ENCODE peak calls at places on chromosomes 16 and 17, in four cellular contexts. One of them, this sample, is unnamed.

GRCh38 chr17:16374129-16374528 is 6.8 kb upstream of the UBB start:
- DNase-seq in IMR-90: peak
- DNase-seq in PC-3: peak
- DNase-seq in dorsolateral prefrontal cortex: no peak
- DNase-seq in this sample: peak

GRCh38 chr17:77508047-77508715 is 367.4 kb downstream of the SEC14L1 start:
- DNase-seq in IMR-90: no peak
- DNase-seq in PC-3: no peak
- DNase-seq in dorsolateral prefrontal cortex: no peak
- DNase-seq in this sample: no peak

GRCh38 chr17:48610282-48611211 is at the start of gene HOXB7:
- DNase-seq in IMR-90: peak
- DNase-seq in PC-3: no peak
- DNase-seq in dorsolateral prefrontal cortex: no peak
- DNase-seq in this sample: peak

GRCh38 chr16:67246081-67246944 is 968 bp downstream of the FHOD1 start:
- DNase-seq in IMR-90: peak
- DNase-seq in PC-3: peak
- DNase-seq in dorsolateral prefrontal cortex: no peak
- DNase-seq in this sample: peak

GRCh38 chr17:75869282-75870141 is 8.9 kb downstream of the TRIM47 start:
- DNase-seq in IMR-90: peak
- DNase-seq in PC-3: no peak
- DNase-seq in dorsolateral prefrontal cortex: peak
- DNase-seq in this sample: peak

GRCh38 chr16:19245326-19245925 is 40.1 kb upstream of the CLEC19A start:
- DNase-seq in IMR-90: no peak
- DNase-seq in PC-3: no peak
- DNase-seq in dorsolateral prefrontal cortex: no peak
- DNase-seq in this sample: no peak

GRCh38 chr16:57166951-57167350 is 18.9 kb downstream of the PSME3IP1 start:
- DNase-seq in IMR-90: peak
- DNase-seq in PC-3: peak
- DNase-seq in dorsolateral prefrontal cortex: no peak
- DNase-seq in this sample: no peak

GRCh38 chr16:4917117-4917516 is 19.8 kb downstream of the PPL start:
- DNase-seq in IMR-90: peak
- DNase-seq in PC-3: peak
- DNase-seq in dorsolateral prefrontal cortex: no peak
- DNase-seq in this sample: peak

GRCh38 chr16:13958438-13958837 is 38.5 kb downstream of the ERCC4 start:
- DNase-seq in IMR-90: no peak
- DNase-seq in PC-3: no peak
- DNase-seq in dorsolateral prefrontal cortex: no peak
- DNase-seq in this sample: no peak

GRCh38 chr17:69535022-69535570 is 120.6 kb downstream of the MAP2K6 start:
- DNase-seq in IMR-90: no peak
- DNase-seq in PC-3: no peak
- DNase-seq in dorsolateral prefrontal cortex: no peak
- DNase-seq in this sample: no peak

GRCh38 chr16:88913870-88914269 is 47.4 kb upstream of the PABPN1L start:
- DNase-seq in IMR-90: no peak
- DNase-seq in PC-3: no peak
- DNase-seq in dorsolateral prefrontal cortex: no peak
- DNase-seq in this sample: no peak

GRCh38 chr17:57849874-57850754 is at the start of gene MRPS23:
- DNase-seq in IMR-90: peak
- DNase-seq in PC-3: peak
- DNase-seq in dorsolateral prefrontal cortex: peak
- DNase-seq in this sample: peak

GRCh38 chr16:8660841-8661301 is 13.5 kb upstream of the ABAT start:
- DNase-seq in IMR-90: peak
- DNase-seq in PC-3: peak
- DNase-seq in dorsolateral prefrontal cortex: peak
- DNase-seq in this sample: peak

GRCh38 chr16:83045790-83046189 is 419.0 kb downstream of the CDH13 start:
- DNase-seq in IMR-90: no peak
- DNase-seq in PC-3: no peak
- DNase-seq in dorsolateral prefrontal cortex: no peak
- DNase-seq in this sample: no peak

GRCh38 chr16:53893731-53894435 is 189.9 kb downstream of the FTO start:
- DNase-seq in IMR-90: peak
- DNase-seq in PC-3: peak
- DNase-seq in dorsolateral prefrontal cortex: no peak
- DNase-seq in this sample: peak

GRCh38 chr17:56785396-56785795 is 48.3 kb downstream of the C17orf67 start:
- DNase-seq in IMR-90: peak
- DNase-seq in PC-3: peak
- DNase-seq in dorsolateral prefrontal cortex: no peak
- DNase-seq in this sample: peak

GRCh38 chr16:79876332-79876730 is 275.8 kb upstream of the MAF start:
- DNase-seq in IMR-90: no peak
- DNase-seq in PC-3: no peak
- DNase-seq in dorsolateral prefrontal cortex: no peak
- DNase-seq in this sample: no peak

GRCh38 chr17:19928299-19928698 is 49.3 kb downstream of the AKAP10 start:
- DNase-seq in IMR-90: peak
- DNase-seq in PC-3: no peak
- DNase-seq in dorsolateral prefrontal cortex: no peak
- DNase-seq in this sample: peak

GRCh38 chr17:58401287-58401686 is 16.0 kb downstream of the RNF43 start:
- DNase-seq in IMR-90: no peak
- DNase-seq in PC-3: peak
- DNase-seq in dorsolateral prefrontal cortex: no peak
- DNase-seq in this sample: no peak

GRCh38 chr16:24041834-24042631 is 206.2 kb downstream of the PRKCB start:
- DNase-seq in IMR-90: peak
- DNase-seq in PC-3: peak
- DNase-seq in dorsolateral prefrontal cortex: peak
- DNase-seq in this sample: peak

GRCh38 chr17:32831627-32832243 is 45.2 kb downstream of the MYO1D start:
- DNase-seq in IMR-90: no peak
- DNase-seq in PC-3: no peak
- DNase-seq in dorsolateral prefrontal cortex: no peak
- DNase-seq in this sample: no peak

GRCh38 chr17:80443916-80444708 is 29.1 kb downstream of the ENDOV start:
- DNase-seq in IMR-90: no peak
- DNase-seq in PC-3: no peak
- DNase-seq in dorsolateral prefrontal cortex: no peak
- DNase-seq in this sample: no peak

GRCh38 chr16:67477960-67478554 is 2.9 kb downstream of the ATP6V0D1 start:
- DNase-seq in IMR-90: no peak
- DNase-seq in PC-3: no peak
- DNase-seq in dorsolateral prefrontal cortex: no peak
- DNase-seq in this sample: no peak

GRCh38 chr16:71338193-71338592 is 20.3 kb upstream of the CALB2 start:
- DNase-seq in IMR-90: no peak
- DNase-seq in PC-3: peak
- DNase-seq in dorsolateral prefrontal cortex: no peak
- DNase-seq in this sample: no peak

GRCh38 chr16:89374393-89374948 is 115.9 kb downstream of the ANKRD11 start:
- DNase-seq in IMR-90: peak
- DNase-seq in PC-3: peak
- DNase-seq in dorsolateral prefrontal cortex: no peak
- DNase-seq in this sample: no peak

GRCh38 chr17:1505586-1505985 is 10.8 kb downstream of the INPP5K start:
- DNase-seq in IMR-90: no peak
- DNase-seq in PC-3: no peak
- DNase-seq in dorsolateral prefrontal cortex: no peak
- DNase-seq in this sample: no peak

GRCh38 chr17:281365-281999 is 71.1 kb downstream of the RPH3AL start:
- DNase-seq in IMR-90: no peak
- DNase-seq in PC-3: no peak
- DNase-seq in dorsolateral prefrontal cortex: no peak
- DNase-seq in this sample: no peak

GRCh38 chr16:86923656-86924055 is 345.3 kb downstream of the FOXL1 start:
- DNase-seq in IMR-90: no peak
- DNase-seq in PC-3: no peak
- DNase-seq in dorsolateral prefrontal cortex: no peak
- DNase-seq in this sample: no peak

DNA sequence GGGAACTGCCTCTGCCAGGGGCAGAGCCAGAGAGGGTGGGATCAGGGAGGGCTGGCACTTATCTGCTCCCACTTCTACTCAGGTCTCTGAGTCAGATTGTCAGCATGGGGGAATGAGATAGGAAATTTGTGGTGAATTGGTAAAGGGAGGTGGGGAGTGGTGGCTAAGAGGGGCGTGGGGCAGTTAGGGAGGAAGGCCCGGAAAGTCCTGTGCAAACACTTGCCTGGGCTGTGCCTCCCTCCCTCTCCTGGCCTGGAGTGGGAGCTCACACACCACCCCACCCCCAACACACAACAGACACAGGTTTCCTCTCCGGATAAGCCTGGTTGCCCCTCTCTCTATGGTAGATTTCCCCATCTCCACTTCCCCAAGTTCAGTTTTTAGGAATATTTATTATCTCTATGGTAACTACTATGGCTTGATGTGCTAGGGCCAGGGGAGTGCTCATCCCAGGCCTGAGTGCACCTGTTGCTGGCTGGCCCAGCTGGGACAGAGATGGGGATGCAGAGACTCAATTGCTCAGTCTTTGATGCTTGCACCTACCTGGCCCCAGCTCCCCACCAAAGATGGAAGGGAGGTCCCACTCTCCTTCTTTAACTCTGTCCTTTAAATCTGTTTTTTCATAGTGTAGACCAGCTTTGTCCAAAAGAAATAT is 2.7 kb downstream of the SPNS2 start:
- DNase-seq in IMR-90: no peak
- DNase-seq in PC-3: no peak
- DNase-seq in dorsolateral prefrontal cortex: no peak
- DNase-seq in this sample: no peak
- H3K4me3 ChIP-seq in IMR-90: no peak
- H3K4me3 ChIP-seq in PC-3: no peak
- H3K4me3 ChIP-seq in dorsolateral prefrontal cortex: peak
- H3K4me3 ChIP-seq in this sample: no peak

GRCh38 chr17:42512733-42513251 is 23.2 kb upstream of the NAGLU start:
- DNase-seq in IMR-90: peak
- DNase-seq in PC-3: no peak
- DNase-seq in dorsolateral prefrontal cortex: no peak
- DNase-seq in this sample: no peak

GRCh38 chr17:42513686-42514085 is 22.4 kb upstream of the NAGLU start:
- DNase-seq in IMR-90: no peak
- DNase-seq in PC-3: no peak
- DNase-seq in dorsolateral prefrontal cortex: no peak
- DNase-seq in this sample: no peak

GRCh38 chr17:42512246-42512645 is 23.8 kb upstream of the NAGLU start:
- DNase-seq in IMR-90: no peak
- DNase-seq in PC-3: no peak
- DNase-seq in dorsolateral prefrontal cortex: no peak
- DNase-seq in this sample: no peak

GRCh38 chr17:42514867-42515266 is 21.2 kb upstream of the NAGLU start:
- DNase-seq in IMR-90: no peak
- DNase-seq in PC-3: no peak
- DNase-seq in dorsolateral prefrontal cortex: no peak
- DNase-seq in this sample: no peak

GRCh38 chr17:42514279-42514678 is 21.8 kb upstream of the NAGLU start:
- DNase-seq in IMR-90: no peak
- DNase-seq in PC-3: no peak
- DNase-seq in dorsolateral prefrontal cortex: no peak
- DNase-seq in this sample: no peak
- TF ChIP-seq CTCF in IMR-90: no peak
- TF ChIP-seq CTCF in PC-3: no peak
- TF ChIP-seq CTCF in dorsolateral prefrontal cortex: no peak
- TF ChIP-seq CTCF in this sample: no peak

DNA sequence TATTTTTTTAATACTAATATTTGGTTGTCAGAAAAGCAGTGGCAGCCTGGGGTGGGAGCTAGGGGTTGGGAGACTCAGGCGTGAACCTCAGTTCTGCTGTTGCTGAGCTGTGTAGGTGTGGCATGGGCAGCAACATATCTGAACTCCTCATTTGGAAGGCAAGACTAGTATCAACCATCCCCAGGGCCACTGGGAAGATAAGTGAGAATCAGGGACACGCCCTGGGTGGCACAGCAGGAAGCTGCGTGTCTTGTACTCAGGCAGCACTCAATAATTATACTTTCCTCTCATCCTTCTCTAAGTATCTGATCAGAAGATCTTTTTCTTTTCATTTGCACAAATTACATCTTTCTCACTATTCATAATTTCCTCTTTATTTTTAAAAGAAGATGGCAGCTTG is 121.2 kb downstream of the CPPED1 start:
- DNase-seq in IMR-90: no peak
- DNase-seq in PC-3: no peak
- DNase-seq in dorsolateral prefrontal cortex: no peak
- DNase-seq in this sample: no peak
- H3K4me3 ChIP-seq in IMR-90: no peak
- H3K4me3 ChIP-seq in PC-3: no peak
- H3K4me3 ChIP-seq in dorsolateral prefrontal cortex: no peak
- H3K4me3 ChIP-seq in this sample: no peak

GRCh38 chr17:29620271-29620670 is 2.4 kb downstream of the CORO6 start:
- DNase-seq in IMR-90: peak
- DNase-seq in PC-3: peak
- DNase-seq in dorsolateral prefrontal cortex: no peak
- DNase-seq in this sample: peak

GRCh38 chr17:29617481-29618271 is 5.0 kb downstream of the CORO6 start:
- DNase-seq in IMR-90: peak
- DNase-seq in PC-3: peak
- DNase-seq in dorsolateral prefrontal cortex: peak
- DNase-seq in this sample: peak

GRCh38 chr17:29620779-29621500 is 1.8 kb downstream of the CORO6 start:
- DNase-seq in IMR-90: no peak
- DNase-seq in PC-3: no peak
- DNase-seq in dorsolateral prefrontal cortex: no peak
- DNase-seq in this sample: no peak

GRCh38 chr17:29618272-29619065 is 4.2 kb downstream of the CORO6 start:
- DNase-seq in IMR-90: no peak
- DNase-seq in PC-3: no peak
- DNase-seq in dorsolateral prefrontal cortex: no peak
- DNase-seq in this sample: no peak

GRCh38 chr17:29619251-29619650 is 3.5 kb downstream of the CORO6 start:
- DNase-seq in IMR-90: peak
- DNase-seq in PC-3: no peak
- DNase-seq in dorsolateral prefrontal cortex: no peak
- DNase-seq in this sample: peak
- TF ChIP-seq CTCF in IMR-90: peak
- TF ChIP-seq CTCF in PC-3: peak
- TF ChIP-seq CTCF in dorsolateral prefrontal cortex: no peak
- TF ChIP-seq CTCF in this sample: peak

This sample was measured in AG10803.